ENCODE peak calls at places on chromosomes 6 and 20, in nine cellular contexts. One of them, this sample, is unnamed.

GRCh38 chr6:41836660-41837052 is 49.2 kb downstream of the TOMM6 start:
- DNase-seq in K562: no peak
- DNase-seq in ovary: no peak
- DNase-seq in upper lobe of left lung: no peak
- DNase-seq in A549: no peak
- DNase-seq in stomach: no peak
- DNase-seq in transverse colon: no peak
- DNase-seq in tibial nerve: no peak
- DNase-seq in esophagus muscularis mucosa: no peak
- DNase-seq in this sample: no peak

GRCh38 chr6:137172734-137173431 is 561 bp downstream of the IL22RA2 start:
- DNase-seq in K562: no peak
- DNase-seq in ovary: no peak
- DNase-seq in upper lobe of left lung: no peak
- DNase-seq in A549: no peak
- DNase-seq in stomach: no peak
- DNase-seq in transverse colon: no peak
- DNase-seq in tibial nerve: no peak
- DNase-seq in esophagus muscularis mucosa: no peak
- DNase-seq in this sample: no peak

GRCh38 chr6:159989471-159989870 is 20.6 kb downstream of the IGF2R start:
- DNase-seq in K562: no peak
- DNase-seq in ovary: no peak
- DNase-seq in upper lobe of left lung: no peak
- DNase-seq in A549: no peak
- DNase-seq in stomach: no peak
- DNase-seq in transverse colon: no peak
- DNase-seq in tibial nerve: no peak
- DNase-seq in esophagus muscularis mucosa: no peak
- DNase-seq in this sample: no peak

GRCh38 chr20:58602124-58602523 is 49.0 kb upstream of the STX16 start:
- DNase-seq in K562: no peak
- DNase-seq in ovary: no peak
- DNase-seq in upper lobe of left lung: no peak
- DNase-seq in A549: no peak
- DNase-seq in stomach: no peak
- DNase-seq in transverse colon: no peak
- DNase-seq in tibial nerve: no peak
- DNase-seq in esophagus muscularis mucosa: no peak
- DNase-seq in this sample: no peak

GRCh38 chr6:38068854-38069253 is 249.3 kb downstream of the ZFAND3 start:
- DNase-seq in K562: no peak
- DNase-seq in ovary: no peak
- DNase-seq in upper lobe of left lung: no peak
- DNase-seq in A549: no peak
- DNase-seq in stomach: no peak
- DNase-seq in transverse colon: no peak
- DNase-seq in tibial nerve: no peak
- DNase-seq in esophagus muscularis mucosa: no peak
- DNase-seq in this sample: no peak

GRCh38 chr20:24102749-24103148 is 114.2 kb upstream of the GGTLC1 start:
- DNase-seq in K562: no peak
- DNase-seq in ovary: no peak
- DNase-seq in upper lobe of left lung: no peak
- DNase-seq in A549: no peak
- DNase-seq in stomach: no peak
- DNase-seq in transverse colon: no peak
- DNase-seq in tibial nerve: no peak
- DNase-seq in esophagus muscularis mucosa: no peak
- DNase-seq in this sample: no peak

GRCh38 chr6:38305995-38306681 is 333.6 kb downstream of the BTBD9 start:
- DNase-seq in K562: no peak
- DNase-seq in ovary: no peak
- DNase-seq in upper lobe of left lung: no peak
- DNase-seq in A549: no peak
- DNase-seq in stomach: no peak
- DNase-seq in transverse colon: no peak
- DNase-seq in tibial nerve: no peak
- DNase-seq in esophagus muscularis mucosa: no peak
- DNase-seq in this sample: no peak

GRCh38 chr20:32325706-32326506 is 32.2 kb upstream of the ASXL1 start:
- DNase-seq in K562: no peak
- DNase-seq in ovary: no peak
- DNase-seq in upper lobe of left lung: no peak
- DNase-seq in A549: peak; percentile 43
- DNase-seq in stomach: peak; percentile 60
- DNase-seq in transverse colon: peak; percentile 49
- DNase-seq in tibial nerve: no peak
- DNase-seq in esophagus muscularis mucosa: no peak
- DNase-seq in this sample: no peak

GRCh38 chr6:9896806-9897205 is 518.1 kb downstream of the TFAP2A start:
- DNase-seq in K562: no peak
- DNase-seq in ovary: no peak
- DNase-seq in upper lobe of left lung: no peak
- DNase-seq in A549: no peak
- DNase-seq in stomach: no peak
- DNase-seq in transverse colon: no peak
- DNase-seq in tibial nerve: no peak
- DNase-seq in esophagus muscularis mucosa: no peak
- DNase-seq in this sample: no peak

GRCh38 chr6:116633685-116634084 is 17.4 kb downstream of the RSPH4A start:
- DNase-seq in K562: no peak
- DNase-seq in ovary: no peak
- DNase-seq in upper lobe of left lung: no peak
- DNase-seq in A549: peak; percentile 13
- DNase-seq in stomach: no peak
- DNase-seq in transverse colon: no peak
- DNase-seq in tibial nerve: no peak
- DNase-seq in esophagus muscularis mucosa: no peak
- DNase-seq in this sample: no peak

GRCh38 chr6:162058281-162058875 is 669.2 kb downstream of the PRKN start:
- DNase-seq in K562: no peak
- DNase-seq in ovary: no peak
- DNase-seq in upper lobe of left lung: no peak
- DNase-seq in A549: peak; percentile 62
- DNase-seq in stomach: peak; percentile 73
- DNase-seq in transverse colon: no peak
- DNase-seq in tibial nerve: no peak
- DNase-seq in esophagus muscularis mucosa: no peak
- DNase-seq in this sample: no peak

DNA sequence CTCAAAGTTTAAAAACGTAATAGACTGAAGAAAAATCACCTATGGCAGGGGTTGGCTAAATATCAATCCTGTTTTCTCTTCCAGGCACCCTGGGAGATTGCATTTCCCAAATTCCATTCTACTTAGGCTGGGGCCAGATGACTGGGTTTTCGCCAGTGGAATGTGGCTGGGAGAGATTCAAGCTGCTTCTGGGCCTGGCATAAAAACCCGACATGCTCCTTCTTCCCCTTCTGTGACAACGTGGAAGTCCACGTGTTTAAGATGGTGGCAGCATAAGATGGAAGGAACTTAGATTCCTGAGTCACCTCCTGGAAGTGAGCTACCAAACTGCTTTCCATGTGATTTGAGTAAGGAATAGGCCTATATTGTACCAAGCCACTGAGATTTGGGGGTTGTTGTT is 82.1 kb upstream of the CD83 start:
- DNase-seq in K562: no peak
- DNase-seq in ovary: no peak
- DNase-seq in upper lobe of left lung: no peak
- DNase-seq in A549: no peak
- DNase-seq in stomach: no peak
- DNase-seq in transverse colon: no peak
- DNase-seq in tibial nerve: no peak
- DNase-seq in esophagus muscularis mucosa: no peak
- DNase-seq in this sample: no peak
- TF ChIP-seq EP300 in K562: no peak
- TF ChIP-seq EP300 in ovary: no peak
- TF ChIP-seq EP300 in upper lobe of left lung: no peak
- TF ChIP-seq EP300 in A549: no peak
- TF ChIP-seq EP300 in stomach: no peak
- TF ChIP-seq EP300 in transverse colon: no peak
- TF ChIP-seq EP300 in tibial nerve: no peak
- TF ChIP-seq EP300 in esophagus muscularis mucosa: no peak
- TF ChIP-seq EP300 in this sample: no peak

GRCh38 chr6:53793318-53793975 is 1.4 kb upstream of the LRRC1 start:
- DNase-seq in K562: no peak
- DNase-seq in ovary: peak; percentile 28
- DNase-seq in upper lobe of left lung: peak; percentile 65
- DNase-seq in A549: peak; percentile 53
- DNase-seq in stomach: peak; percentile 80
- DNase-seq in transverse colon: peak; percentile 70
- DNase-seq in tibial nerve: no peak
- DNase-seq in esophagus muscularis mucosa: no peak
- DNase-seq in this sample: peak; percentile 67

GRCh38 chr6:53792016-53792415 is 2.8 kb upstream of the LRRC1 start:
- DNase-seq in K562: no peak
- DNase-seq in ovary: no peak
- DNase-seq in upper lobe of left lung: no peak
- DNase-seq in A549: no peak
- DNase-seq in stomach: no peak
- DNase-seq in transverse colon: no peak
- DNase-seq in tibial nerve: no peak
- DNase-seq in esophagus muscularis mucosa: no peak
- DNase-seq in this sample: no peak

GRCh38 chr6:53794720-53795253 is at the start of gene LRRC1:
- DNase-seq in K562: no peak
- DNase-seq in ovary: peak; percentile 89
- DNase-seq in upper lobe of left lung: peak; percentile 99
- DNase-seq in A549: peak; percentile 74
- DNase-seq in stomach: peak; percentile 95
- DNase-seq in transverse colon: peak; percentile 95
- DNase-seq in tibial nerve: peak; percentile 76
- DNase-seq in esophagus muscularis mucosa: peak; percentile 97
- DNase-seq in this sample: peak; percentile 95

GRCh38 chr6:53794073-53794719 is 609 bp upstream of the LRRC1 start:
- DNase-seq in K562: no peak
- DNase-seq in ovary: peak; percentile 51
- DNase-seq in upper lobe of left lung: peak; percentile 92
- DNase-seq in A549: peak; percentile 53
- DNase-seq in stomach: peak; percentile 74
- DNase-seq in transverse colon: peak; percentile 86
- DNase-seq in tibial nerve: peak; percentile 42
- DNase-seq in esophagus muscularis mucosa: no peak
- DNase-seq in this sample: peak; percentile 86

GRCh38 chr6:53792973-53793317 is 1.9 kb upstream of the LRRC1 start:
- DNase-seq in K562: no peak
- DNase-seq in ovary: no peak
- DNase-seq in upper lobe of left lung: no peak
- DNase-seq in A549: no peak
- DNase-seq in stomach: no peak
- DNase-seq in transverse colon: no peak
- DNase-seq in tibial nerve: no peak
- DNase-seq in esophagus muscularis mucosa: no peak
- DNase-seq in this sample: no peak
- H3K27ac ChIP-seq in K562: no peak overlapping the region
- H3K27ac ChIP-seq in ovary: no peak overlapping the region
- H3K27ac ChIP-seq in upper lobe of left lung: peak overlapping the region; percentile 62
- H3K27ac ChIP-seq in A549: peak overlapping the region; percentile 97
- H3K27ac ChIP-seq in stomach: peak overlapping the region; percentile 87
- H3K27ac ChIP-seq in transverse colon: peak overlapping the region; percentile 89
- H3K27ac ChIP-seq in tibial nerve: peak overlapping the region; percentile 83
- H3K27ac ChIP-seq in esophagus muscularis mucosa: no peak overlapping the region
- H3K27ac ChIP-seq in this sample: no peak overlapping the region

DNA sequence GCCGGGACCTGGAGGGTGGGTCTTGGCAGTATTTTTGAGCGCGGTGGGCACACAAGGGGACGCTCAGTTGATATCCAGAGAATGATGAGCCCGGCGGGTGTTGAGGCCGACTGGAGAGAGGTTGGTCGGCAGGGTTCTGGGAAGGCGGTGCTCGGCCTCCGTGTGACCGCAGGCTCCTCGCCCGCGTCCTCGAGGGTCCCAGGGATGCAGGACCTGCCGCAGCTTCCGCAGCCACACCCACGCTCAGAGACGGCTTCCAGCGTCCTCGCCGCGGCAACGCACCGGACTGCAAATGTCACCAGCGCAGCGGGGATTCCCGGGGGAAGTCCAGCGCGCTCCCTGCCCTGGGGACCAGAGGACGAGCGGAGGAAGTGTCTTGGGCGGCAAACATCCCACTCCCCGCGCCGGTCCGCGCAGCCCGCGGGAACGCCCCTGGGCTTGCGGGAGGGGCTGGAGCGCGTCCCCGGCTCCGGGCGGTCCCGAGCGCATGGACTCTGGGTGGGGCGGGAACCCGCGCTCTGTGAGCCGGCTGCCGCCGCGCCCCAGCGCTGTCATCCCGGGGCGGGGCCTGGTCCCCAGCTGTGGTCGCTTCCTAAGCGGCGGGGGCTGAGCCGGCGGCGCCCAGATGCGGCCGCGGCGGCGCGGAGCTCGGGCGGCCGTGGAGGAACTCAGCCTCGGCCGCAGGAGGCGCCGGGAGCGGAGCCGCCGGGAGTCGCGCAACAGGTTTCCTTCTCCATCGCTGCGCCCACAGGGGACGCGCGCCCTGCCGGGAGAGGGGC is at the start of gene STX11:
- DNase-seq in K562: peak; percentile 82
- DNase-seq in ovary: peak; percentile 14
- DNase-seq in upper lobe of left lung: peak; percentile 96
- DNase-seq in A549: peak; percentile 15
- DNase-seq in stomach: peak; percentile 67
- DNase-seq in transverse colon: peak; percentile 76
- DNase-seq in tibial nerve: peak; percentile 21
- DNase-seq in esophagus muscularis mucosa: peak; percentile 91
- DNase-seq in this sample: peak; percentile 78
- TF ChIP-seq POLR2A in K562: no peak
- TF ChIP-seq POLR2A in ovary: no peak
- TF ChIP-seq POLR2A in upper lobe of left lung: no peak
- TF ChIP-seq POLR2A in A549: no peak
- TF ChIP-seq POLR2A in stomach: no peak
- TF ChIP-seq POLR2A in transverse colon: no peak
- TF ChIP-seq POLR2A in tibial nerve: peak; percentile 58
- TF ChIP-seq POLR2A in esophagus muscularis mucosa: no peak
- TF ChIP-seq POLR2A in this sample: no peak

DNA sequence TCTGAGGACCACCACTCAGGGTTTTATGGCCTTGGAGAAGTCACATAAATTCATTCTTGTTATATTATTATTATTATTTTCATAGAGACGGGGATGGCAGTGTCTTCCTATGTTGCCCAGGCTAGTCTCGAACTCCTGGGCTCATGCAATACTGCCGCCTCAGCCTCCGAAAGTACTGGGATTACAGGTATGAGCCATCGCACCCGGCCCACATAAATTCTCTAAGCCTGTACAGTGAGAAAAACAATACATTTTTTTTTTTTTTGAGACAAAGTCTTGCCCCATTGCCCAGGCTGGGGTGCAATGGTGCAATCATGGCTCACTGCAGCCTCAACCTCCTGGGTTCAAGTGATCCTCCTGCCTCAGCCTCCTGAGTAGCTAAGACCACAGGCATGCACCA is 753 bp upstream of the FASTKD5 start:
- DNase-seq in K562: no peak
- DNase-seq in ovary: no peak
- DNase-seq in upper lobe of left lung: no peak
- DNase-seq in A549: no peak
- DNase-seq in stomach: no peak
- DNase-seq in transverse colon: no peak
- DNase-seq in tibial nerve: no peak
- DNase-seq in esophagus muscularis mucosa: no peak
- DNase-seq in this sample: no peak
- TF ChIP-seq EP300 in K562: no peak
- TF ChIP-seq EP300 in ovary: no peak
- TF ChIP-seq EP300 in upper lobe of left lung: no peak
- TF ChIP-seq EP300 in A549: no peak
- TF ChIP-seq EP300 in stomach: no peak
- TF ChIP-seq EP300 in transverse colon: no peak
- TF ChIP-seq EP300 in tibial nerve: no peak
- TF ChIP-seq EP300 in esophagus muscularis mucosa: no peak
- TF ChIP-seq EP300 in this sample: no peak

This sample was measured in sigmoid colon.